ENCODE peak calls at places on chromosomes 3 and 15, in four cellular contexts. M is T47D; D is hepatic stellate cell; V is activated CD8-positive, alpha-beta memory T cell treated with anti-CD3 and anti-CD28 coated beads, Interleukin-2, amount 50 U/mL, for 48 hours. P is an unnamed sample.
A peak's percentile ranks its signal among the peaks of the same experiment; 100 is the strongest.

GRCh38 chr15:48373855-48374421 is 42.7 kb downstream of the DUT start:
- DNase-seq in M (no peak), V (no peak), D (no peak), P (no peak)

GRCh38 chr3:75089831-75090230 is 475.4 kb upstream of the CNTN3 start:
- DNase-seq in V (no peak), M (peak; percentile 56), D (no peak), P (no peak)

GRCh38 chr15:100694381-100695012 is 92.1 kb downstream of the ASB7 start:
- DNase-seq in V (no peak), M (no peak), D (no peak), P (no peak)

GRCh38 chr15:90099868-90100854 is 2.1 kb downstream of the IDH2 start:
- DNase-seq in D (no peak), V (no peak), M (peak; percentile 60), P (no peak)

GRCh38 chr3:39961404-39961693 is 151.9 kb downstream of the MYRIP start:
- DNase-seq in M (no peak), D (no peak), V (no peak), P (no peak)

GRCh38 chr3:148756306-148756705 is 58.6 kb downstream of the AGTR1 start:
- DNase-seq in M (no peak), V (no peak), D (no peak), P (no peak)

GRCh38 chr3:179322481-179323196 is at the start of gene ZNF639:
- DNase-seq in D (peak; percentile 93), M (peak; percentile 90), V (peak; percentile 91), P (peak; percentile 68)

GRCh38 chr3:131047582-131047981 is 20.9 kb downstream of the NEK11 start:
- DNase-seq in V (no peak), M (no peak), D (no peak), P (no peak)

GRCh38 chr3:148002705-148003205 is 593.6 kb downstream of the ZIC1 start:
- DNase-seq in V (no peak), D (no peak), M (no peak), P (no peak)

GRCh38 chr15:63263519-63263918 is 13.9 kb upstream of the APH1B start:
- DNase-seq in D (no peak), M (no peak), V (no peak), P (no peak)

GRCh38 chr3:16181361-16181760 is 6.9 kb downstream of the GALNT15 start:
- DNase-seq in V (peak; percentile 40), D (no peak), M (no peak), P (no peak)

GRCh38 chr3:175075269-175075668 is 216.1 kb downstream of the NAALADL2 start:
- DNase-seq in M (no peak), V (no peak), D (peak; percentile 4), P (no peak)

GRCh38 chr3:134308350-134308891 is 57.8 kb upstream of the RYK start:
- DNase-seq in M (peak; percentile 88), V (peak; percentile 90), D (peak; percentile 74), P (peak; percentile 59)

GRCh38 chr15:72105111-72105510 is 12.8 kb downstream of the MYO9A start:
- DNase-seq in V (no peak), M (no peak), D (no peak), P (no peak)

GRCh38 chr3:106628407-106628806 is 748.8 kb upstream of the CCDC54 start:
- DNase-seq in V (no peak), D (no peak), M (no peak), P (peak; percentile 27)

GRCh38 chr3:149589332-149589731 is 68.5 kb downstream of the WWTR1 start:
- DNase-seq in M (no peak), D (no peak), V (no peak), P (no peak)

GRCh38 chr3:29514170-29514569 is 233.3 kb downstream of the RBMS3 start:
- DNase-seq in M (no peak), D (no peak), V (no peak), P (no peak)

GRCh38 chr3:74001481-74001880 is 376.7 kb upstream of the PDZRN3 start:
- DNase-seq in V (no peak), M (no peak), D (no peak), P (no peak)

GRCh38 chr15:87597346-87598052 is 659.0 kb downstream of the NTRK3 start:
- DNase-seq in V (no peak), D (no peak), M (no peak), P (no peak)

GRCh38 chr3:184795493-184796198 is 16.3 kb upstream of the VPS8 start:
- DNase-seq in D (no peak), V (peak; percentile 23), M (no peak), P (no peak)

GRCh38 chr3:146065573-146066006 is 95.4 kb downstream of the PLOD2 start:
- DNase-seq in M (peak; percentile 80), V (no peak), D (no peak), P (peak; percentile 48)

GRCh38 chr3:99920530-99921376 is 103.1 kb downstream of the CMSS1 start:
- DNase-seq in V (no peak), D (peak; percentile 8), M (no peak), P (no peak)

GRCh38 chr3:45480218-45480617 is 91.8 kb downstream of the LARS2 start:
- DNase-seq in V (no peak), D (no peak), M (no peak), P (no peak)

GRCh38 chr15:79257454-79257853 is 25.1 kb upstream of the ANKRD34C start:
- DNase-seq in V (no peak), D (no peak), M (peak; percentile 49), P (no peak)

GRCh38 chr3:146589899-146590508 is 15.1 kb downstream of the PLSCR5 start:
- DNase-seq in M (peak; percentile 72), V (no peak), D (peak; percentile 8), P (peak; percentile 15)

GRCh38 chr3:172036541-172037215 is 2.7 kb upstream of the FNDC3B start:
- DNase-seq in M (no peak), D (no peak), V (no peak), P (no peak)

GRCh38 chr15:57827021-57827420 is 120.5 kb downstream of the POLR2M start:
- DNase-seq in V (no peak), D (no peak), M (no peak), P (no peak)

GRCh38 chr15:82646250-82647044 is 716 bp downstream of the CPEB1 start:
- DNase-seq in D (no peak), M (no peak), V (no peak), P (no peak)

GRCh38 chr3:170469151-170470062 is 50.7 kb downstream of the CLDN11 start:
- DNase-seq in D (no peak), M (peak; percentile 52), V (no peak), P (peak; percentile 68)

GRCh38 chr3:31103623-31104180 is 209.2 kb upstream of the GADL1 start:
- DNase-seq in M (no peak), D (no peak), V (no peak), P (no peak)

GRCh38 chr3:157046520-157046919 is 113.4 kb downstream of the CCNL1 start:
- DNase-seq in V (no peak), M (no peak), D (no peak), P (no peak)

GRCh38 chr15:82624008-82624407 is 23.2 kb downstream of the CPEB1 start:
- DNase-seq in D (no peak), M (peak; percentile 46), V (no peak), P (no peak)

GRCh38 chr3:11835028-11835639 is 11.6 kb downstream of the TAMM41 start:
- DNase-seq in D (peak; percentile 36), M (peak; percentile 32), V (no peak), P (no peak)

GRCh38 chr3:108862865-108863798 is 40.5 kb downstream of the TRAT1 start:
- DNase-seq in M (no peak), V (no peak), D (no peak), P (peak; percentile 59)

GRCh38 chr3:12479919-12480425 is 4.3 kb upstream of the TSEN2 start:
- DNase-seq in M (peak; percentile 71), D (peak; percentile 67), V (no peak), P (no peak)

GRCh38 chr15:40930430-40931299 is 1.5 kb downstream of the DLL4 start:
- DNase-seq in V (peak; percentile 83), M (peak; percentile 57), D (peak; percentile 44), P (no peak)